ENCODE peak calls at places on chromosomes 5 and 9, in four cellular contexts. One of them, this sample, is unnamed. For H3K36me3, the result is how much of the 10 kb centered on the place peaks cover.

GRCh38 chr5:4942831-4943178 is 197.3 kb upstream of the ADAMTS16 start:
- DNase-seq in heart right ventricle: no peak
- DNase-seq in psoas muscle: no peak
- DNase-seq in IMR-90: no peak
- DNase-seq in this sample: no peak

GRCh38 chr5:1276930-1277329 is 17.9 kb downstream of the TERT start:
- DNase-seq in psoas muscle: no peak
- DNase-seq in IMR-90: no peak
- DNase-seq in heart right ventricle: peak
- DNase-seq in this sample: no peak

GRCh38 chr5:86909896-86910295 is 292.2 kb downstream of the COX7C start:
- DNase-seq in heart right ventricle: no peak
- DNase-seq in IMR-90: peak
- DNase-seq in psoas muscle: no peak
- DNase-seq in this sample: peak

GRCh38 chr5:139862313-139862712 is 66.7 kb downstream of the PSD2 start:
- DNase-seq in heart right ventricle: no peak
- DNase-seq in psoas muscle: no peak
- DNase-seq in IMR-90: peak
- DNase-seq in this sample: no peak

GRCh38 chr9:104860280-104860679 is 67.7 kb downstream of the ABCA1 start:
- DNase-seq in IMR-90: peak
- DNase-seq in psoas muscle: no peak
- DNase-seq in heart right ventricle: no peak
- DNase-seq in this sample: no peak

GRCh38 chr9:127862075-127863011 is 7.9 kb upstream of the ENG start:
- DNase-seq in heart right ventricle: peak
- DNase-seq in IMR-90: no peak
- DNase-seq in psoas muscle: peak
- DNase-seq in this sample: no peak

GRCh38 chr9:129664664-129665007 is 811 bp upstream of the PRRX2 start:
- DNase-seq in IMR-90: no peak
- DNase-seq in psoas muscle: no peak
- DNase-seq in heart right ventricle: no peak
- DNase-seq in this sample: no peak

GRCh38 chr9:136568288-136569081 is 22.6 kb upstream of the NOTCH1 start:
- DNase-seq in heart right ventricle: peak
- DNase-seq in psoas muscle: no peak
- DNase-seq in IMR-90: no peak
- DNase-seq in this sample: no peak

GRCh38 chr9:36486933-36487481 is 85.7 kb upstream of the MELK start:
- DNase-seq in IMR-90: no peak
- DNase-seq in heart right ventricle: peak
- DNase-seq in psoas muscle: peak
- DNase-seq in this sample: peak

DNA sequence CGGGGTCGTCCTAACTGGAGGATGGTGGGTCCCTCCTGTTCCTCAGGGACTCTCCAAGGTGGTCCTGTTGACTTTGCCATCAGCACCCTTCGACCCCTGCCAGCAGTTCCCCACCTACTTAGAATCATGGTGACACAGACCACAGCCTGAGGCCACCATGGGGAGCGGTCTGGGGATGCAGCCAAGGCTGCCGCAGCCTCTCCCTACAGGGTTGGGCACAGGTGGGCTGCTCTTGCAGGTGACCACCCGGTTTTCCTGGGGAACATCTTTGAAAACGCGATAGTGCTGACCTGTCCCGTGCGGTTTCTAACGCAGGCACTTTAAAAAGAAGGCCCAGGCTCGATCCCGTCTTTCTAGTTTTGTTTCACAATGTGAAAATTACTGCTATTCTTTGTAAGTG is 12.7 kb upstream of the CEL start:
- DNase-seq in psoas muscle: no peak
- DNase-seq in IMR-90: no peak
- DNase-seq in heart right ventricle: no peak
- DNase-seq in this sample: no peak
- H3K36me3 ChIP-seq in psoas muscle: under half
- H3K36me3 ChIP-seq in IMR-90: half or more
- H3K36me3 ChIP-seq in heart right ventricle: under half
- H3K36me3 ChIP-seq in this sample: under half

GRCh38 chr5:16529319-16529718 is 63.7 kb upstream of the ZNF622 start:
- DNase-seq in psoas muscle: no peak
- DNase-seq in heart right ventricle: no peak
- DNase-seq in IMR-90: no peak
- DNase-seq in this sample: no peak

GRCh38 chr5:16534280-16534679 is 68.7 kb upstream of the ZNF622 start:
- DNase-seq in heart right ventricle: peak
- DNase-seq in psoas muscle: no peak
- DNase-seq in IMR-90: no peak
- DNase-seq in this sample: no peak

GRCh38 chr5:16531063-16531667 is 65.6 kb upstream of the ZNF622 start:
- DNase-seq in psoas muscle: no peak
- DNase-seq in IMR-90: no peak
- DNase-seq in heart right ventricle: no peak
- DNase-seq in this sample: no peak

DNA sequence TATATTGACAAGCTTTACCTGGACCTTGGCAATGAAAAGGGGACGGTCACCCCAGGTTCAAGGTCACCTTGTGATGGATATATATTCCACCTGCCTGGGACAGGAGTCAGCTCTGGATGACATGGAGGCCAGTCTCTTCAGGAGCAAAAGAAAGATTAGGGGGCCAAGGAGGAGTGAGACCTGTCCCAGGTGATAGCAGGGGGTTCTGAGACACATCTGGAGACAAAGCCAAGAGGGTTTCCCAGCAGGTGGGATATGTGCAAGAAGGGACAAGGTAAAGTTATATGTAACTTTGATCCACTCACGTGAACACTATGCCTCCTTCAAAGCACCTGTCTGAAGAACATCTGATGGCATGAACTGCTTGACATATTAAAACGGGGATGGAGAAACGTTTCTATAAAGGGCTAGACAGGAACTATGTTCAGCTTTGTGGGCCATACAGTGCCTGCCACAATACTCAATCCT is 62.8 kb upstream of the ZNF622 start:
- DNase-seq in psoas muscle: no peak
- DNase-seq in heart right ventricle: no peak
- DNase-seq in IMR-90: no peak
- DNase-seq in this sample: no peak
- H3K4me3 ChIP-seq in psoas muscle: no peak
- H3K4me3 ChIP-seq in heart right ventricle: no peak
- H3K4me3 ChIP-seq in IMR-90: no peak
- H3K4me3 ChIP-seq in this sample: no peak

GRCh38 chr5:119451561-119451960 is 736 bp upstream of the HSD17B4 start:
- DNase-seq in heart right ventricle: no peak
- DNase-seq in psoas muscle: no peak
- DNase-seq in IMR-90: no peak
- DNase-seq in this sample: no peak
- TF ChIP-seq CTCF in heart right ventricle: no peak
- TF ChIP-seq CTCF in psoas muscle: no peak
- TF ChIP-seq CTCF in IMR-90: no peak
- TF ChIP-seq CTCF in this sample: no peak

GRCh38 chr5:36208786-36209185 is 32.9 kb downstream of the NADK2 start:
- DNase-seq in IMR-90: no peak
- DNase-seq in psoas muscle: no peak
- DNase-seq in heart right ventricle: no peak
- DNase-seq in this sample: no peak
- H3K36me3 ChIP-seq in IMR-90: under half
- H3K36me3 ChIP-seq in psoas muscle: under half
- H3K36me3 ChIP-seq in heart right ventricle: under half
- H3K36me3 ChIP-seq in this sample: under half

DNA sequence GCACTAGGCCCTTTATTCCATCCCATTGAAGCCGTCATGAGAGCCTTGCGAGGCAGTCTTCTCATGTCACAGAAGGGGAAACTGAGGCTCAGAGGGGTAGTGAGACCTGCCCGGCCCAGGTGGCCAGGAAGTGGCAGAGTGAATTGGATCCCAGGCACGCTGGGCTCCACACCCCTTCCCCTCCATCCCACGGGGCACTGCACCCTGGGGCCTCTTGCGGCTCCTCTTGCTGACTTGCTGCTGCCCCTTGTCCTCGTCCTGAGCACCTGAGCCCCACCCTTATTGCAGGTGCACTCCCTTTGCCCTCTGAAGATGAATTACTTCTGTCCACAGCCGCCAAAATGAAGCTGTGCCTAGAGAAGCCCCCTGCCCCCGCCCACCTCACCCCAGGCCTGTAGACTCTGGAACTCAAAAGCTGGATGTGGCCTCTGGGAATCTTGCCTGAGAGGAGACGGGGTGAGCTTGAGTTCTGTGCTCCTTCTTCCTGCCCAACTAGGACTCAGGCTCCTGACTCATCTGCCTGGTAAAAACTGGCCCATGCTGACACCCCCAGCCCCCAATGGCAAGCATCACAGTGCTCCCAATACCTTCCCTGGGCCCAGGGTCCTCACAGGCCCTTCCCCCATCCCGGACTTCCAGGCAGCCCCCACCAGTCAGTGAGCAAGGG is 6.4 kb downstream of the NEURL1B start:
- DNase-seq in heart right ventricle: no peak
- DNase-seq in IMR-90: no peak
- DNase-seq in psoas muscle: no peak
- DNase-seq in this sample: peak
- H3K4me3 ChIP-seq in heart right ventricle: peak
- H3K4me3 ChIP-seq in IMR-90: no peak
- H3K4me3 ChIP-seq in psoas muscle: peak
- H3K4me3 ChIP-seq in this sample: no peak

GRCh38 chr9:99012957-99013512 is 69.3 kb downstream of the COL15A1 start:
- DNase-seq in psoas muscle: no peak
- DNase-seq in IMR-90: no peak
- DNase-seq in heart right ventricle: no peak
- DNase-seq in this sample: no peak
- TF ChIP-seq CTCF in psoas muscle: peak
- TF ChIP-seq CTCF in IMR-90: peak
- TF ChIP-seq CTCF in heart right ventricle: peak
- TF ChIP-seq CTCF in this sample: no peak

GRCh38 chr9:89352874-89353649 is 34.8 kb downstream of the SECISBP2 start:
- DNase-seq in heart right ventricle: no peak
- DNase-seq in psoas muscle: no peak
- DNase-seq in IMR-90: no peak
- DNase-seq in this sample: no peak

GRCh38 chr9:89351584-89351983 is 33.3 kb downstream of the SECISBP2 start:
- DNase-seq in psoas muscle: peak
- DNase-seq in heart right ventricle: no peak
- DNase-seq in IMR-90: no peak
- DNase-seq in this sample: no peak

GRCh38 chr9:89354471-89354870 is 36.2 kb downstream of the SECISBP2 start:
- DNase-seq in IMR-90: no peak
- DNase-seq in psoas muscle: no peak
- DNase-seq in heart right ventricle: no peak
- DNase-seq in this sample: no peak

GRCh38 chr9:89352451-89352850 is 34.2 kb downstream of the SECISBP2 start:
- DNase-seq in IMR-90: no peak
- DNase-seq in psoas muscle: no peak
- DNase-seq in heart right ventricle: no peak
- DNase-seq in this sample: no peak

GRCh38 chr9:89353989-89354388 is 35.7 kb downstream of the SECISBP2 start:
- DNase-seq in psoas muscle: no peak
- DNase-seq in IMR-90: no peak
- DNase-seq in heart right ventricle: no peak
- DNase-seq in this sample: no peak
- H3K36me3 ChIP-seq in psoas muscle: under half
- H3K36me3 ChIP-seq in IMR-90: half or more
- H3K36me3 ChIP-seq in heart right ventricle: half or more
- H3K36me3 ChIP-seq in this sample: under half

GRCh38 chr5:14036514-14036913 is 92.0 kb upstream of the DNAH5 start:
- DNase-seq in psoas muscle: no peak
- DNase-seq in IMR-90: peak
- DNase-seq in heart right ventricle: no peak
- DNase-seq in this sample: peak

GRCh38 chr5:14036947-14037346 is 92.5 kb upstream of the DNAH5 start:
- DNase-seq in psoas muscle: no peak
- DNase-seq in heart right ventricle: no peak
- DNase-seq in IMR-90: peak
- DNase-seq in this sample: peak

GRCh38 chr5:14038341-14038959 is 94.0 kb upstream of the DNAH5 start:
- DNase-seq in IMR-90: peak
- DNase-seq in heart right ventricle: no peak
- DNase-seq in psoas muscle: no peak
- DNase-seq in this sample: peak

GRCh38 chr5:14034991-14035390 is 90.5 kb upstream of the DNAH5 start:
- DNase-seq in IMR-90: peak
- DNase-seq in psoas muscle: no peak
- DNase-seq in heart right ventricle: no peak
- DNase-seq in this sample: no peak

GRCh38 chr5:14035859-14036440 is 91.5 kb upstream of the DNAH5 start:
- DNase-seq in heart right ventricle: no peak
- DNase-seq in IMR-90: peak
- DNase-seq in psoas muscle: no peak
- DNase-seq in this sample: peak
- H3K4me3 ChIP-seq in heart right ventricle: peak
- H3K4me3 ChIP-seq in IMR-90: no peak
- H3K4me3 ChIP-seq in psoas muscle: peak
- H3K4me3 ChIP-seq in this sample: no peak

GRCh38 chr9:72352911-72353388 is 12.1 kb downstream of the ZFAND5 start:
- DNase-seq in psoas muscle: no peak
- DNase-seq in heart right ventricle: no peak
- DNase-seq in IMR-90: peak
- DNase-seq in this sample: peak

GRCh38 chr9:72354704-72355103 is 10.3 kb downstream of the ZFAND5 start:
- DNase-seq in IMR-90: no peak
- DNase-seq in psoas muscle: no peak
- DNase-seq in heart right ventricle: no peak
- DNase-seq in this sample: no peak

GRCh38 chr9:72355153-72355552 is 9.9 kb downstream of the ZFAND5 start:
- DNase-seq in heart right ventricle: no peak
- DNase-seq in psoas muscle: no peak
- DNase-seq in IMR-90: no peak
- DNase-seq in this sample: no peak

GRCh38 chr9:72353455-72354116 is 11.4 kb downstream of the ZFAND5 start:
- DNase-seq in heart right ventricle: no peak
- DNase-seq in IMR-90: no peak
- DNase-seq in psoas muscle: no peak
- DNase-seq in this sample: no peak

GRCh38 chr9:72356019-72356653 is 8.9 kb downstream of the ZFAND5 start:
- DNase-seq in heart right ventricle: no peak
- DNase-seq in IMR-90: no peak
- DNase-seq in psoas muscle: no peak
- DNase-seq in this sample: no peak
- TF ChIP-seq CTCF in heart right ventricle: no peak
- TF ChIP-seq CTCF in IMR-90: no peak
- TF ChIP-seq CTCF in psoas muscle: no peak
- TF ChIP-seq CTCF in this sample: no peak

This sample was measured in bronchial epithelial cell.